ENCODE peak calls at places on chromosomes 13 and 19, in nine cellular contexts. Q is cardiac muscle cell; A is A549; R is CD4-positive, CD25-positive, alpha-beta regulatory T cell; I is Peyer's patch; J is mesendoderm; P is endodermal cell; G is CD4-positive, alpha-beta T cell; U is neural progenitor cell. T is an unnamed sample.

GRCh38 chr13:24713022-24713421 is 32.8 kb downstream of the ATP12A start:
- DNase-seq in Q (peak; percentile 79), A (no peak), R (no peak), I (no peak), J (no peak), P (no peak), G (no peak), U (no peak), T (no peak)

GRCh38 chr13:30247406-30247805 is 59.9 kb downstream of the KATNAL1 start:
- DNase-seq in Q (no peak), A (no peak), R (no peak), I (no peak), J (no peak), P (no peak), G (no peak), U (no peak), T (no peak)

GRCh38 chr13:22589880-22590279 is 590.9 kb upstream of the SGCG start:
- DNase-seq in Q (peak; percentile 6), A (no peak), R (no peak), I (no peak), J (peak; percentile 89), P (no peak), G (no peak), U (no peak), T (no peak)

GRCh38 chr19:12052571-12053169 is at the start of gene ZNF878:
- DNase-seq in Q (peak; percentile 99), A (no peak), R (no peak), I (peak; percentile 86), J (peak; percentile 99), P (peak; percentile 98), G (no peak), U (peak; percentile 99), T (peak; percentile 74)

GRCh38 chr13:76148926-76149325 is 512.8 kb downstream of the LMO7 start:
- DNase-seq in Q (no peak), A (no peak), R (no peak), I (no peak), J (peak; percentile 4), P (no peak), G (no peak), U (no peak), T (no peak)

GRCh38 chr19:54179921-54180452 is 7.0 kb upstream of the TMC4 start:
- DNase-seq in Q (peak; percentile 89), A (no peak), R (no peak), I (peak; percentile 72), J (peak; percentile 99), P (peak; percentile 97), G (no peak), U (peak; percentile 95), T (no peak)

GRCh38 chr13:108962652-108963051 is 333.2 kb downstream of the MYO16 start:
- DNase-seq in Q (no peak), A (no peak), R (no peak), I (no peak), J (no peak), P (no peak), G (no peak), U (no peak), T (no peak)

GRCh38 chr19:13051581-13052165 is 51.0 kb downstream of the LYL1 start:
- DNase-seq in Q (peak; percentile 87), A (no peak), R (no peak), I (peak; percentile 86), J (peak; percentile 79), P (peak; percentile 93), G (no peak), U (peak; percentile 99), T (no peak)

GRCh38 chr13:47081850-47082249 is 185.0 kb upstream of the HTR2A start:
- DNase-seq in Q (no peak), A (no peak), R (no peak), I (no peak), J (peak; percentile 29), P (no peak), G (no peak), U (no peak), T (no peak)

GRCh38 chr13:99033814-99034213 is 56.0 kb upstream of the DOCK9 start:
- DNase-seq in Q (peak; percentile 60), A (peak; percentile 23), R (no peak), I (no peak), J (peak; percentile 47), P (no peak), G (no peak), U (peak; percentile 33), T (no peak)

GRCh38 chr19:40813182-40813581 is 14.2 kb downstream of the EGLN2 start:
- DNase-seq in Q (no peak), A (no peak), R (no peak), I (no peak), J (no peak), P (no peak), G (no peak), U (no peak), T (no peak)

GRCh38 chr19:6668696-6669095 is 1.3 kb downstream of the TNFSF14 start:
- DNase-seq in Q (no peak), A (no peak), R (no peak), I (no peak), J (no peak), P (no peak), G (no peak), U (no peak), T (no peak)

GRCh38 chr13:99307247-99307646 is at the start of gene GPR183:
- DNase-seq in Q (peak; percentile 82), A (no peak), R (no peak), I (no peak), J (no peak), P (no peak), G (no peak), U (no peak), T (no peak)

GRCh38 chr13:63773476-63773875 is 2357.8 kb upstream of the PCDH20 start:
- DNase-seq in Q (no peak), A (no peak), R (no peak), I (no peak), J (no peak), P (no peak), G (no peak), U (no peak), T (no peak)

GRCh38 chr19:21838646-21839045 is 2.7 kb upstream of the ZNF43 start:
- DNase-seq in Q (no peak), A (no peak), R (no peak), I (no peak), J (peak; percentile 11), P (no peak), G (no peak), U (no peak), T (no peak)

GRCh38 chr19:46620267-46620666 is 4.6 kb downstream of the PTGIR start:
- DNase-seq in Q (no peak), A (no peak), R (no peak), I (no peak), J (no peak), P (no peak), G (no peak), U (no peak), T (no peak)
- H3K27ac ChIP-seq in Q (no peak overlapping the region), A (no peak overlapping the region), R (peak overlapping the region; percentile 76), I (peak overlapping the region; percentile 71), J (no peak overlapping the region), P (no peak overlapping the region), G (peak overlapping the region; percentile 51), U (no peak overlapping the region), T (no peak overlapping the region)

GRCh38 chr13:97113231-97114001 is 108.7 kb upstream of the MBNL2 start:
- DNase-seq in Q (no peak), A (no peak), R (no peak), I (no peak), J (no peak), P (peak; percentile 54), G (no peak), U (no peak), T (no peak)

GRCh38 chr13:97117388-97117910 is 104.7 kb upstream of the MBNL2 start:
- DNase-seq in Q (peak; percentile 42), A (no peak), R (no peak), I (no peak), J (peak; percentile 57), P (no peak), G (no peak), U (no peak), T (no peak)

GRCh38 chr13:97114696-97115095 is 107.4 kb upstream of the MBNL2 start:
- DNase-seq in Q (no peak), A (no peak), R (no peak), I (no peak), J (no peak), P (peak; percentile 52), G (no peak), U (peak; percentile 58), T (no peak)

GRCh38 chr13:97119899-97120745 is 102.0 kb upstream of the MBNL2 start:
- DNase-seq in Q (no peak), A (no peak), R (no peak), I (no peak), J (no peak), P (no peak), G (no peak), U (no peak), T (no peak)

GRCh38 chr13:97116754-97117153 is 105.4 kb upstream of the MBNL2 start:
- DNase-seq in Q (peak; percentile 33), A (no peak), R (no peak), I (no peak), J (peak; percentile 69), P (peak; percentile 52), G (no peak), U (no peak), T (no peak)
- H3K27ac ChIP-seq in Q (peak overlapping the region; percentile 49), A (no peak overlapping the region), R (no peak overlapping the region), I (no peak overlapping the region), J (no peak overlapping the region), P (no peak overlapping the region), G (no peak overlapping the region), U (no peak overlapping the region), T (no peak overlapping the region)

GRCh38 chr13:102724923-102725322 is 30.1 kb upstream of the METTL21C start:
- DNase-seq in Q (peak; percentile 3), A (peak; percentile 17), R (no peak), I (no peak), J (peak; percentile 7), P (no peak), G (no peak), U (no peak), T (no peak)

GRCh38 chr13:102726430-102726829 is 31.6 kb upstream of the METTL21C start:
- DNase-seq in Q (no peak), A (no peak), R (no peak), I (no peak), J (no peak), P (no peak), G (no peak), U (no peak), T (no peak)

GRCh38 chr13:102729560-102730275 is 34.9 kb upstream of the METTL21C start:
- DNase-seq in Q (no peak), A (peak; percentile 2), R (no peak), I (no peak), J (no peak), P (no peak), G (no peak), U (no peak), T (no peak)
- H3K27ac ChIP-seq in Q (no peak overlapping the region), A (no peak overlapping the region), R (no peak overlapping the region), I (no peak overlapping the region), J (no peak overlapping the region), P (no peak overlapping the region), G (no peak overlapping the region), U (no peak overlapping the region), T (no peak overlapping the region)

DNA sequence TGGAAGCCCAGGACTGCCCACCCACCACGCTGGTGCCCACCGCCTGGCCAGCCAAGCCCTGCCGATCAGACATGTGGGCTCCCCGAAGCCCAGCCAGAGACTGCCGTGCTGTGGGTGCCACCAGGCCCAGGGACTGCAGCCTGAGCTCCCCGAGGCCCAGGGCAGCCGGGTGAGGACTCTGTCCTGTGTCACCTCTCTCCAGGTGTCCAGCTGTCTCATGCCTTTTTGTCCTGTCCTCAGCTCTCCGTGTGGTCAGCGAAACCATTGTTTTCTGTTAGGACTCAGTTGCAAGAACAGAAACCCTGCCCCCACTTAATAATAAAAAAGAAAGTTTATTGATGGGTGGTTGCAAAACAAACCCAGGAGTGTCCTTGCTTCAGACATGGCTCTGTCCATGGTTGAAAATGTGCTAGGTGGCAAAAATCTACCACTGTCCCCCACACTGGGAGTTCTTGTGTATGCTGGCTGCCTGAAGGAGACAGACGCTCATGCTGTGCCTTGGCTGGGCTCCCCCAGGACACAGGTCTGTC is 9.9 kb downstream of the PLEKHF1 start:
- DNase-seq in Q (no peak), A (no peak), R (no peak), I (no peak), J (no peak), P (no peak), G (no peak), U (no peak), T (no peak)
- H3K27ac ChIP-seq in Q (no peak overlapping the region), A (no peak overlapping the region), R (peak overlapping the region; percentile 94), I (peak overlapping the region; percentile 25), J (no peak overlapping the region), P (no peak overlapping the region), G (peak overlapping the region; percentile 78), U (no peak overlapping the region), T (peak overlapping the region; percentile 100)

T was measured in substantia nigra.